ENCODE peak calls at places on chromosomes 12 and 14, in nine cellular contexts. U is GM20000, K is mucosa of descending colon, Q is sigmoid colon, Z is tibial nerve, M is neural crest cell, A is IMR-90, J is suprapubic skin, I is fibroblast of lung. W is an unnamed sample.

GRCh38 chr12:95767703-95768102 is 22.9 kb downstream of the NTN4 start:
- DNase-seq in I (no peak), Q (no peak), A (peak), K (no peak), Z (no peak), J (no peak), U (no peak), M (no peak), W (no peak)

GRCh38 chr12:86666311-86666710 is 410.1 kb upstream of the MGAT4C start:
- DNase-seq in J (no peak), A (no peak), M (no peak), Z (no peak), Q (no peak), U (no peak), I (peak), K (no peak), W (no peak)

GRCh38 chr14:63853831-63854293 is 1.1 kb downstream of the SYNE2 start:
- DNase-seq in M (peak), I (peak), A (peak), J (no peak), Z (peak), U (peak), K (peak), Q (peak), W (no peak)

GRCh38 chr14:31339743-31340142 is 80.6 kb downstream of the HEATR5A start:
- DNase-seq in K (no peak), A (no peak), I (no peak), U (no peak), Q (no peak), M (no peak), J (no peak), Z (no peak), W (no peak)

GRCh38 chr14:77590845-77591506 is 25.5 kb downstream of the SPTLC2 start:
- DNase-seq in Q (no peak), K (no peak), Z (no peak), U (no peak), J (no peak), I (no peak), A (no peak), M (no peak), W (no peak)

GRCh38 chr14:50786821-50787464 is 44.0 kb downstream of the NIN start:
- DNase-seq in M (no peak), U (no peak), A (no peak), Q (no peak), Z (no peak), K (no peak), J (no peak), I (no peak), W (no peak)

GRCh38 chr12:20415013-20415412 is 46.7 kb downstream of the PDE3A start:
- DNase-seq in U (no peak), Z (no peak), I (peak), A (no peak), Q (no peak), K (no peak), M (no peak), J (no peak), W (no peak)

GRCh38 chr12:9086087-9086486 is 29.6 kb downstream of the A2M start:
- DNase-seq in Z (no peak), M (no peak), A (no peak), U (no peak), Q (no peak), J (no peak), K (no peak), I (no peak), W (no peak)

GRCh38 chr14:51443195-51444018 is 203.4 kb downstream of the TMX1 start:
- DNase-seq in J (no peak), I (peak), K (no peak), M (no peak), Z (no peak), Q (no peak), A (peak), U (no peak), W (no peak)

GRCh38 chr12:66002812-66003211 is 127.7 kb downstream of the LLPH start:
- DNase-seq in I (no peak), J (no peak), M (no peak), U (no peak), Q (no peak), A (peak), K (no peak), Z (no peak), W (no peak)

GRCh38 chr14:73729015-73729330 is 14.8 kb upstream of the PNMA1 start:
- DNase-seq in K (no peak), Z (no peak), U (no peak), M (no peak), I (no peak), A (no peak), Q (no peak), J (no peak), W (no peak)
- TF ChIP-seq CTCF in K (no peak), Z (no peak), U (no peak), M (no peak), I (no peak), A (no peak), Q (no peak), J (no peak), W (peak)

GRCh38 chr12:41011939-41012338 is 176.2 kb upstream of the PDZRN4 start:
- DNase-seq in Q (no peak), A (no peak), Z (no peak), K (no peak), I (no peak), J (no peak), M (no peak), U (no peak), W (no peak)
- TF ChIP-seq CTCF in Q (peak), A (peak), Z (no peak), K (no peak), I (no peak), J (no peak), M (no peak), U (no peak), W (peak)

GRCh38 chr12:74365178-74365964 is 172.3 kb upstream of the ATXN7L3B start:
- DNase-seq in U (peak), K (no peak), Q (no peak), I (peak), M (peak), J (no peak), A (peak), Z (no peak), W (no peak)
- TF ChIP-seq CTCF in U (peak), K (no peak), Q (no peak), I (peak), M (peak), J (no peak), A (peak), Z (peak), W (peak)

GRCh38 chr14:23079716-23080115 is 15.2 kb downstream of the ACIN1 start:
- DNase-seq in U (no peak), M (no peak), I (peak), J (no peak), Q (no peak), A (peak), K (no peak), Z (no peak), W (no peak)
- TF ChIP-seq CTCF in U (no peak), M (no peak), I (no peak), J (no peak), Q (no peak), A (no peak), K (no peak), Z (no peak), W (no peak)

GRCh38 chr12:128976120-128976519 is 122.8 kb downstream of the GLT1D1 start:
- DNase-seq in J (no peak), I (no peak), Q (no peak), Z (no peak), K (no peak), M (peak), A (no peak), U (no peak), W (no peak)

GRCh38 chr12:128982134-128982533 is 128.9 kb downstream of the GLT1D1 start:
- DNase-seq in K (no peak), I (no peak), U (no peak), Q (no peak), J (no peak), A (no peak), Z (no peak), M (no peak), W (no peak)

GRCh38 chr12:128983371-128983770 is 130.1 kb downstream of the GLT1D1 start:
- DNase-seq in Z (no peak), M (no peak), I (no peak), A (no peak), Q (no peak), U (no peak), K (no peak), J (no peak), W (no peak)

GRCh38 chr12:128982933-128983332 is 129.7 kb downstream of the GLT1D1 start:
- DNase-seq in Z (no peak), J (no peak), U (no peak), M (no peak), K (no peak), A (no peak), I (no peak), Q (no peak), W (no peak)

DNA sequence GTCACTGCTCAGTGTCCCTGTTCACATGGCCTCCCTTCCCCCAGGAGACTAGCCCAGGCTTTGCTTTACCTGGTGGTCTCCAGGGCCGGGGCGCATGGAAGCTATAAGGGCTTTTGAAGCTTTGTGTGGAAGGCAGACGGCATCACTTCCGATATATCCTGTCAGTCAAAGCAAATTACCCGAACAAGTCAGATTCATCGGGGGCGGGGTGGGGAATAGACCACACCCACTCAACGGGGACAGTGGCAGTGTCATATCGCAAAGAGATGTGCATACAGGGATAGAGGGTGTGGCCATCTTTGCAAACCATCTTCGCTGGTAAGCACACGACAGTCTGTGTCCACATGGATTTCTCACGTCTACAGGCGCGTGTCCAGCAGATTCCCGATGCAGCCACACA is 127.3 kb downstream of the GLT1D1 start:
- DNase-seq in Z (no peak), U (no peak), A (no peak), Q (no peak), J (no peak), M (no peak), I (no peak), K (no peak), W (no peak)
- TF ChIP-seq CTCF in Z (no peak), U (no peak), A (no peak), Q (no peak), J (no peak), M (no peak), I (no peak), K (no peak), W (no peak)

GRCh38 chr14:74302634-74303569 is at the start of gene ABCD4:
- DNase-seq in A (peak), U (peak), J (peak), M (peak), Z (peak), K (peak), Q (peak), I (peak), W (peak)
- TF ChIP-seq CTCF in A (peak), U (peak), J (no peak), M (peak), Z (no peak), K (no peak), Q (no peak), I (peak), W (peak)

GRCh38 chr14:62431496-62431895 is 613.8 kb downstream of the KCNH5 start:
- DNase-seq in Z (no peak), M (no peak), J (no peak), A (no peak), U (no peak), I (no peak), K (no peak), Q (no peak), W (no peak)
- TF ChIP-seq CTCF in Z (no peak), M (no peak), J (no peak), A (no peak), U (no peak), I (no peak), K (no peak), Q (no peak), W (no peak)

W was measured in chondrocyte.